ENCODE peak calls at places on chromosomes 1 and 21, in nine cellular contexts. A is neuronal stem cell; Q is aorta; D is CD4-positive, CD25-positive, alpha-beta regulatory T cell; U is tibial nerve; N is effector memory CD4-positive, alpha-beta T cell; X is cardiac muscle cell; L is lower lobe of right lung; W is uterus. F is an unnamed sample.
A peak's percentile ranks its signal among the peaks of the same experiment; 100 is the strongest.

GRCh38 chr1:116310172-116310571 is 62.9 kb upstream of the ATP1A1 start:
- DNase-seq in Q (no peak), X (peak; percentile 66), N (no peak), D (no peak), L (no peak), W (no peak), U (no peak), A (no peak), F (no peak)

GRCh38 chr1:117678246-117678977 is 72.6 kb downstream of the TENT5C start:
- DNase-seq in Q (no peak), U (no peak), W (no peak), D (no peak), A (no peak), N (no peak), X (no peak), L (no peak), F (no peak)

GRCh38 chr1:97433520-97434175 is 487.2 kb downstream of the DPYD start:
- DNase-seq in W (no peak), D (no peak), A (no peak), U (no peak), L (no peak), Q (no peak), X (peak; percentile 90), N (no peak), F (no peak)

GRCh38 chr1:215002471-215002870 is 80.1 kb upstream of the KCNK2 start:
- DNase-seq in N (no peak), Q (no peak), A (no peak), L (no peak), X (peak; percentile 68), W (no peak), U (no peak), D (no peak), F (no peak)

GRCh38 chr1:163054056-163054706 is 15.0 kb upstream of the RGS4 start:
- DNase-seq in U (no peak), X (no peak), W (no peak), A (no peak), L (no peak), N (no peak), Q (no peak), D (no peak), F (no peak)

GRCh38 chr1:19311503-19311930 is 427 bp downstream of the AKR7A2 start:
- DNase-seq in X (no peak), U (no peak), D (peak; percentile 6), W (no peak), A (peak; percentile 11), Q (no peak), N (no peak), L (no peak), F (peak; percentile 29)

GRCh38 chr1:228150021-228150457 is 309 bp downstream of the GJC2 start:
- DNase-seq in Q (peak; percentile 72), L (no peak), D (no peak), W (no peak), A (no peak), X (no peak), N (no peak), U (peak; percentile 12), F (no peak)

GRCh38 chr1:219555802-219556201 is 57.1 kb downstream of the ZC3H11B start:
- DNase-seq in Q (no peak), A (no peak), W (peak; percentile 18), N (no peak), X (peak; percentile 87), L (no peak), D (no peak), U (no peak), F (no peak)

GRCh38 chr1:6497867-6498575 is 6.6 kb upstream of the PLEKHG5 start:
- DNase-seq in D (no peak), L (no peak), X (no peak), N (no peak), A (no peak), U (no peak), Q (no peak), W (no peak), F (no peak)

GRCh38 chr1:84366786-84367185 is 31.5 kb upstream of the DNASE2B start:
- DNase-seq in W (no peak), X (peak; percentile 93), A (no peak), Q (no peak), N (no peak), D (no peak), U (no peak), L (no peak), F (no peak)

GRCh38 chr1:55813619-55814018 is 598.5 kb upstream of the USP24 start:
- DNase-seq in L (no peak), A (no peak), W (peak; percentile 91), D (no peak), N (no peak), U (peak; percentile 70), Q (no peak), X (peak; percentile 94), F (no peak)

GRCh38 chr1:12407050-12407961 is 177.5 kb downstream of the VPS13D start:
- DNase-seq in N (no peak), X (peak; percentile 82), Q (no peak), D (no peak), A (no peak), U (no peak), W (peak; percentile 36), L (no peak), F (no peak)

GRCh38 chr1:244451539-244451950 is at the start of gene ADSS2:
- DNase-seq in Q (no peak), D (no peak), N (no peak), X (no peak), U (no peak), L (no peak), A (no peak), W (no peak), F (no peak)

GRCh38 chr1:89822999-89823628 is 2.3 kb downstream of the LRRC8D start:
- DNase-seq in X (peak; percentile 86), L (no peak), W (no peak), U (no peak), Q (no peak), A (no peak), D (no peak), N (no peak), F (no peak)

GRCh38 chr1:190328361-190328760 is 149.3 kb downstream of the BRINP3 start:
- DNase-seq in D (no peak), X (no peak), A (no peak), L (no peak), N (no peak), U (no peak), Q (no peak), W (no peak), F (no peak)

GRCh38 chr21:38311091-38311490 is 54.3 kb downstream of the KCNJ15 start:
- DNase-seq in A (no peak), U (no peak), L (no peak), W (no peak), D (no peak), Q (no peak), X (no peak), N (no peak), F (peak; percentile 23)

DNA sequence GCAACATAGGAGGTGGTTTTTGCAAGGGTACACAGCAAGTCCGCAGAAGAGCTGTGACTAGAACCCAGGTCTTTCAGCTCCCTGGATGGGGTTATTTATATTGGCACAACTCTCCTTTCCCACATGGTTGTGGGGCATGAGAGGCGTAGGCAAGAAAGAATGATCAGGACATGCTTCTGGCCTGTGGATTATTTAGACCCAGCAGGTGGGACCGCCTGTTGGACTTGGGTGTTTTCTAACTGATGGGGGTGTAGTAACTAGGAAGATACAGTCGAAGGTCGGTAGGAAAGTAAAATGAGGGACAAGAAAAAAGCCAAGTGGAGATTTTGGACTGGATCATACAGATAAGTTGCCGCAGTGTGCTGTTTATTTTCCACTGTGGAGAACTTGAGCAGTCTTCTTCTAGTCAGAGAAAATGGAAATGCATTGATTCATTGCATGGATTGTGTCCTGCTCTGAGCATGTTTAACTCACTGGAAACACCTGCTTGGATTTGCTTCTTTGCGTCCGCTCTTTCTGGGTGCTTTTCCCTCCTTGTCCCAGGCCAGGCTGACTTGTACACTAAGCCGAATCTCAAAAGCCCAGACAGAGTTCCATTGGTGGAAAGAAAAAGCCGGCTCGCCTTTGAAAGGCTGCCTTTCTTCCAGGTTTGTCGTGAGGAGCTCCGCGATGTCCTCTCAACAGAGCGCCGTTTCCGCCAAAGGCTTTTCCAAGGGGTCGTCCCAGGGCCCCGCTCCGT is 602 bp downstream of the CRCT1 start:
- DNase-seq in L (no peak), D (no peak), U (no peak), Q (no peak), W (no peak), N (no peak), A (no peak), X (no peak), F (no peak)
- H3K9me3 ChIP-seq in L (no peaks in the 10 kb centered on the region), D (no peaks in the 10 kb centered on the region), U (no peaks in the 10 kb centered on the region), Q (no peaks in the 10 kb centered on the region), W (no peaks in the 10 kb centered on the region), N (no peaks in the 10 kb centered on the region), A (peaks cover 42% of the 10 kb centered on the region), X (no peaks in the 10 kb centered on the region), F (no peaks in the 10 kb centered on the region)

GRCh38 chr1:61080408-61081134 is 1.8 kb upstream of the NFIA start:
- DNase-seq in N (no peak), U (no peak), D (no peak), A (no peak), L (no peak), Q (no peak), X (no peak), W (no peak), F (no peak)
- H3K4me3 ChIP-seq in N (no peak overlapping the region), U (peak overlapping the region; percentile 62), D (peak overlapping the region; percentile 11), A (no peak overlapping the region), L (peak overlapping the region; percentile 83), Q (no peak overlapping the region), X (peak overlapping the region; percentile 95), W (peak overlapping the region; percentile 96), F (no peak overlapping the region)

GRCh38 chr1:147077081-147077480 is 95.2 kb downstream of the PRKAB2 start:
- DNase-seq in Q (no peak), N (no peak), X (no peak), D (no peak), A (no peak), L (no peak), U (no peak), W (no peak), F (no peak)
- H3K27me3 ChIP-seq in Q (no peaks in the 10 kb centered on the region), N (peaks cover 30% of the 10 kb centered on the region), X (peaks cover 100% of the 10 kb centered on the region), D (peaks cover 44% of the 10 kb centered on the region), A (peaks cover 50% of the 10 kb centered on the region), L (peaks cover 89% of the 10 kb centered on the region), U (no peaks in the 10 kb centered on the region), W (peaks cover 3% of the 10 kb centered on the region), F (peaks cover 95% of the 10 kb centered on the region)

GRCh38 chr1:248047008-248047407 is 372 bp downstream of the OR2L3 start:
- DNase-seq in A (no peak), N (no peak), U (no peak), L (no peak), X (no peak), W (no peak), D (no peak), Q (no peak), F (no peak)
- H3K9me3 ChIP-seq in A (peaks cover 5% of the 10 kb centered on the region), N (no peaks in the 10 kb centered on the region), U (no peaks in the 10 kb centered on the region), L (no peaks in the 10 kb centered on the region), X (peaks cover 2% of the 10 kb centered on the region), W (no peaks in the 10 kb centered on the region), D (no peaks in the 10 kb centered on the region), Q (no peaks in the 10 kb centered on the region), F (no peaks in the 10 kb centered on the region)

GRCh38 chr21:26581818-26582217 is 8.7 kb upstream of the CYYR1 start:
- DNase-seq in X (no peak), Q (no peak), L (no peak), A (no peak), W (no peak), D (no peak), U (no peak), N (no peak), F (no peak)

GRCh38 chr21:26587621-26588260 is 14.7 kb upstream of the CYYR1 start:
- DNase-seq in W (peak; percentile 26), D (no peak), Q (no peak), X (peak; percentile 74), N (no peak), A (no peak), U (no peak), L (no peak), F (no peak)

GRCh38 chr21:26583737-26584136 is 10.7 kb upstream of the CYYR1 start:
- DNase-seq in D (no peak), U (no peak), Q (no peak), W (no peak), A (no peak), L (no peak), N (no peak), X (no peak), F (no peak)
- H3K4me3 ChIP-seq in D (no peak overlapping the region), U (no peak overlapping the region), Q (no peak overlapping the region), W (no peak overlapping the region), A (no peak overlapping the region), L (no peak overlapping the region), N (no peak overlapping the region), X (no peak overlapping the region), F (no peak overlapping the region)